ENCODE peak calls at places on chromosome 20, in six cellular contexts. Q is right lobe of liver; V is kidney; S is CD8-positive, alpha-beta T cell; Z is AG04450; I is A549. M is an unnamed sample. For H3K9me3, the result is how much of the 10 kb centered on the place peaks cover.

GRCh38 chr20:370151-370600 is 10.4 kb upstream of the TRIB3 start:
- DNase-seq in Q (no peak), V (peak), S (no peak), Z (no peak), I (peak), M (peak)

GRCh38 chr20:610130-611046 is at the start of gene TCF15:
- DNase-seq in Q (no peak), V (no peak), S (no peak), Z (no peak), I (no peak), M (peak)

GRCh38 chr20:38700146-38700545 is 24.1 kb upstream of the SLC32A1 start:
- DNase-seq in Q (no peak), V (no peak), S (no peak), Z (no peak), I (no peak), M (no peak)

GRCh38 chr20:4814696-4815252 is 93.1 kb downstream of the PRND start:
- DNase-seq in Q (peak), V (peak), S (no peak), Z (no peak), I (no peak), M (no peak)

GRCh38 chr20:14707865-14708574 is 370.6 kb upstream of the FLRT3 start:
- DNase-seq in Q (no peak), V (no peak), S (no peak), Z (no peak), I (no peak), M (no peak)

GRCh38 chr20:14413835-14414234 is 76.4 kb upstream of the FLRT3 start:
- DNase-seq in Q (no peak), V (no peak), S (no peak), Z (no peak), I (no peak), M (no peak)

GRCh38 chr20:34268851-34269668 is 27.8 kb downstream of the ASIP start:
- DNase-seq in Q (peak), V (peak), S (peak), Z (no peak), I (no peak), M (peak)

GRCh38 chr20:25056601-25057233 is 1.2 kb downstream of the ACSS1 start:
- DNase-seq in Q (peak), V (peak), S (no peak), Z (no peak), I (no peak), M (peak)

GRCh38 chr20:23078994-23079364 is 7.1 kb downstream of the CD93 start:
- DNase-seq in Q (no peak), V (no peak), S (no peak), Z (no peak), I (peak), M (no peak)

GRCh38 chr20:36093025-36093803 is 61.3 kb upstream of the EPB41L1 start:
- DNase-seq in Q (peak), V (peak), S (no peak), Z (no peak), I (peak), M (peak)

GRCh38 chr20:61115627-61116026 is 136.4 kb upstream of the CDH4 start:
- DNase-seq in Q (no peak), V (no peak), S (no peak), Z (no peak), I (peak), M (peak)

GRCh38 chr20:57548177-57549058 is 12.5 kb upstream of the PCK1 start:
- DNase-seq in Q (no peak), V (peak), S (no peak), Z (no peak), I (no peak), M (peak)

GRCh38 chr20:23147964-23148720 is 62.0 kb upstream of the CD93 start:
- DNase-seq in Q (peak), V (peak), S (no peak), Z (no peak), I (peak), M (peak)

GRCh38 chr20:36969478-36970186 is 18.1 kb upstream of the SAMHD1 start:
- DNase-seq in Q (no peak), V (no peak), S (no peak), Z (no peak), I (no peak), M (no peak)

GRCh38 chr20:9287826-9288225 is 218.9 kb downstream of the PLCB4 start:
- DNase-seq in Q (no peak), V (no peak), S (no peak), Z (no peak), I (no peak), M (no peak)

GRCh38 chr20:24045621-24046020 is 57.0 kb upstream of the GGTLC1 start:
- DNase-seq in Q (no peak), V (no peak), S (no peak), Z (no peak), I (no peak), M (no peak)

GRCh38 chr20:61833807-61834610 is 231.7 kb downstream of the TAF4 start:
- DNase-seq in Q (peak), V (peak), S (no peak), Z (no peak), I (no peak), M (peak)

GRCh38 chr20:61925555-61926252 is 140.0 kb downstream of the TAF4 start:
- DNase-seq in Q (peak), V (peak), S (no peak), Z (peak), I (no peak), M (no peak)

GRCh38 chr20:56094228-56094627 is 88.9 kb upstream of the CBLN4 start:
- DNase-seq in Q (no peak), V (no peak), S (no peak), Z (no peak), I (no peak), M (no peak)
- H3K9me3 ChIP-seq in Q (under half), V (under half), S (under half), Z (under half), I (under half), M (under half)

GRCh38 chr20:45779011-45779915 is 12.4 kb downstream of the WFDC3 start:
- DNase-seq in Q (no peak), V (peak), S (no peak), Z (peak), I (peak), M (peak)
- H3K27ac ChIP-seq in Q (no peak), V (peak), S (no peak), Z (peak), I (peak), M (peak)

DNA sequence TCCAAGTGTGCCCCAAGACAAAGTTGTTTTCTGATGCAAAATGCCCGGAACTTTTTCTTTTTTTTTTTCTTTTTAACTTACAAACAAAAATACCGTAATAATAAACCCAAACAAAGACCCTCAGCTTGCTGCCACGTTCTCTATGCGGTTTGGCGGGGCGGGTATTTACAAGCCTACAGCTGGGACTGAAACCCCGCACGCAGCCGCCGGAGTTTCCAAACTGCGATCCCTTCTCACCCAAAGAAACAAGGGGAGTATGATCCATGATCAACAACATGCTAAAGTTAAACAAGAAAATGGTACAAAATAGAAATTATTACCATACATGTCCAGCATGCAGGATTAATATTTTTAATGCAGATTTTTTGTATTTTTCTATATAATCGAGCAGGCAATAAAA is 2.1 kb downstream of the MAFB start:
- DNase-seq in Q (no peak), V (no peak), S (no peak), Z (no peak), I (no peak), M (no peak)
- H3K4me3 ChIP-seq in Q (peak), V (peak), S (no peak), Z (no peak), I (no peak), M (peak)

GRCh38 chr20:59629141-59630045 is 25.1 kb downstream of the PHACTR3 start:
- DNase-seq in Q (no peak), V (no peak), S (no peak), Z (no peak), I (no peak), M (no peak)
- H3K9me3 ChIP-seq in Q (under half), V (under half), S (under half), Z (under half), I (under half), M (under half)

DNA sequence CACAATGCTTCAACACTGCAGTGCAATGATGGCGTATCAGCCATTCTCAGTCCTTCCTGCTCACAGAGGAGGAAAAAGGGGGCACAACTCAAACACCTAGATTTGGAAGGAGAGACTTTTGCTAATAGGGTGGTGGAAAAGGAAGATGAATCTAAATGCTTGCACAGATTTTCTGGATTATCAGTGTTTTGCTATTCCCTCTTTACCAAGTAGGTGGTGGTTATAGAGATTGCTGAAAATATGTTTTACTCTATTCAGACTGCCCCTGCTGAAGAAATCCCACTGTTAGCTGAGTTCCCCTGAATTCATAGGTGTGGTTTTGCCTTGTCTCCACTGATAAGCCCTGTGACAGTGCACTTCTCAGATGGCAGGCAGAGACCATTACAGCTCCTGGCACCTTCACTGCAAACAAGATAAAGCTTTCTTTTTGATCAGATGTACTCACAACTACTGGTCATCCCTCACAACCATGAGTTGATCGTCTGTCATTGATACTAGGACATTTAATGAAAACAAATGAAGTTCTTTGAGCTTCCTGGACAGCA is 311.4 kb downstream of the KIF16B start:
- DNase-seq in Q (no peak), V (no peak), S (no peak), Z (no peak), I (no peak), M (no peak)
- H3K27ac ChIP-seq in Q (no peak), V (no peak), S (no peak), Z (no peak), I (no peak), M (no peak)

GRCh38 chr20:49283703-49284625 is 6.1 kb upstream of the ZNFX1 start:
- DNase-seq in Q (no peak), V (no peak), S (no peak), Z (no peak), I (no peak), M (no peak)

GRCh38 chr20:49283176-49283702 is 5.4 kb upstream of the ZNFX1 start:
- DNase-seq in Q (no peak), V (no peak), S (no peak), Z (no peak), I (no peak), M (no peak)

GRCh38 chr20:49281059-49281912 is 3.4 kb upstream of the ZNFX1 start:
- DNase-seq in Q (no peak), V (no peak), S (no peak), Z (no peak), I (peak), M (no peak)

GRCh38 chr20:49281913-49282467 is 4.1 kb upstream of the ZNFX1 start:
- DNase-seq in Q (no peak), V (no peak), S (no peak), Z (no peak), I (no peak), M (no peak)

DNA sequence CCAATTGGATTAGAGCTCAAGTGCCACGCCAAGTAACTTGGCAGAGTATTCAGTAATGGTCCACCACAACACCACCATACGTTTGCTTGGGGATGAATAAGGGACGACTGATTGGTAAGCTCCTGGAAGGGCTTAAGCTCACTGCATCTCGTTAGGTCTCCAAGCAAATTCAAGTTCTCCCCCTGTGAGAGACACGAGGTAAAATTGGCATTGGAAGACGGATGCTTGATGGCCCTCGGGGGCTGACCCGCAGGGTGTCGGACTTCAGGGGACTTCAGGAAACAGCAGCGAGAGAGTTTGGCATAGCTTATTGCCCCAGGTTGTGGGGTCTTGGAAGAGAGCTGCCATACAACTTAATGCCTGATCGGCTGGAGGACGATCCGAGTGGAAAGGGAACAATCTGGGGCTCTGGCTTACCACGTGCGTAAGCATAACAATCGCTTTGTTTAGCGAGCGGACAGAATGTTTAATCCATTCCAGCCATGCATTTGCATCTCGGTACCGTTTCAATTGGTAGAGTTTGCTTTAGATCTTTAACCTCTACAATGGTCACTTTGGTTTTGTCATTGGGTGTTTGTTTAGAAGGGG is 4.8 kb upstream of the ZNFX1 start:
- DNase-seq in Q (no peak), V (no peak), S (no peak), Z (no peak), I (no peak), M (no peak)
- H3K4me3 ChIP-seq in Q (no peak), V (no peak), S (no peak), Z (peak), I (peak), M (no peak)

DNA sequence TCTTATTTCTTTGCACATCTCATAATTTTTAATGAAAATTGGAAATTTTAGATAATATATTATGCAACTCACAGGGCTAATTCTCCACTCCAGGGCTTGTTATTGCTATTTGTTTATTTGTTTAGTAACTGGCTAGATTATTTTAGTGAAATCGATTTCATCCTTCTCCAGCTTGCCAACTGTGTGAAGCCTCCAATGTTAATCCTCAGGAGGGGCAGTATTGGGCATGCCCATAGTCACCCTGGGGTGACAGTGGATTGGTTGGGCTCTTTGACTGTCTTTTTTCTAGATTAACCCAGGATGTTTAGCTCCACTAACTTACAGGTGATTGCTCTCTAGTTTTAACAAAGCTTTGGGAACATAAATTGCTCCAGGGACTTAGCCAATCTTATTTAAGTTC is 450.1 kb downstream of the BMP2 start:
- DNase-seq in Q (no peak), V (no peak), S (no peak), Z (no peak), I (no peak), M (no peak)
- H3K9me3 ChIP-seq in Q (under half), V (under half), S (under half), Z (under half), I (under half), M (under half)

DNA sequence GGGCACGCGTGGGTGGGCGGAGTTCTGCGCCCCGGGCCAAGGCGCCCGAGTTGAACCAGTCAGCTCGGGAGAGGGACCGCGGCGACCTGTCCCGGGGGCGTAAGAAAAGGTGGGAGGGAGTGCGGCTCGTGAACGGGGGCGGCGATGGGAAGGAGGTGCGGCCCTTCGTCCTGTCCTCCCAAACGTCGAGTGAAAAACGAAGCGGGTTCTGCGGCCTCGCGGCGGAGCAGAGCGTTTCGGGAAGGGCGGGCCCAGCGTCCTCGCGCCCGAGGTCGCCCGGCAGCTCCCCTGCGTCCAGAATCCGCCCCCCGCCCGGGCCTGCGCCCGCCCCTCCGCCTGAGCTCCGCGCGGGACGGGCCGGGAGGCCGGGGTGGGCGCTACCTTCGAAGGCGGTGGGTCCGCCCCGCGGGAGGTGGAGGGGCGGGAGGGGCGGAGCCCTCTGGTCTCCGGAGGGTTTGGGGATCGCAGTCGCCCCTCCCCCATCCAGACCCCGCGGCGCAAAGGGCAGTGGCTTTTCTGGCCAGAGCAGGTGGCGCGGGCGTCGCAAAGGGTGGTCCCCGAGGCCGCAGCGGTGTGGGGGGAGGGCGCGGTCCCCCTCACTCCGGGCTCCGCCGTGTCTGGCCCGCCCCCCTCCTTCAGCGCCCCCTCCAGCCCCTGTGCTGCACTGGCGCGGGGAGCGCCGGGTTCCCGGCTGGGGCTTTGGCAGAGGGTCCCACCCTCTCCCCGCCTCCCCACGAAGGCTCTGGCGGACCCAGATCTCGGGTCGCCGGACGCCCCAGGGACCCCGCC is 838 bp downstream of the STMN3 start:
- DNase-seq in Q (no peak), V (peak), S (no peak), Z (no peak), I (no peak), M (peak)
- H3K27ac ChIP-seq in Q (no peak), V (no peak), S (no peak), Z (no peak), I (peak), M (no peak)